ENCODE peak calls at places on chromosomes 3 and 15, in five cellular contexts. Q is PC-9, S is SK-N-SH, O is lower lobe of right lung, E is endodermal cell. P is an unnamed sample.

GRCh38 chr3:57004154-57004730 is 56.2 kb upstream of the SPATA12 start:
- DNase-seq in S (peak; percentile 51), E (no peak), Q (no peak), O (peak; percentile 28), P (peak; percentile 74)

GRCh38 chr3:61562810-61563613 is 1.6 kb downstream of the PTPRG start:
- DNase-seq in O (peak; percentile 50), S (peak; percentile 60), E (peak; percentile 79), Q (no peak), P (no peak)

GRCh38 chr15:78811124-78811824 is at the start of gene ADAMTS7:
- DNase-seq in E (peak; percentile 94), O (peak; percentile 76), S (peak; percentile 99), Q (peak; percentile 64), P (peak; percentile 19)

GRCh38 chr3:174986685-174987084 is 127.6 kb downstream of the NAALADL2 start:
- DNase-seq in E (no peak), S (no peak), Q (no peak), O (no peak), P (no peak)

GRCh38 chr3:5197022-5197421 is 9.5 kb downstream of the EDEM1 start:
- DNase-seq in O (no peak), S (no peak), Q (no peak), E (no peak), P (peak; percentile 69)

GRCh38 chr3:17330660-17331059 is 411.8 kb downstream of the TBC1D5 start:
- DNase-seq in Q (no peak), O (no peak), S (no peak), E (no peak), P (no peak)

GRCh38 chr15:51371271-51371670 is 29.8 kb downstream of the GLDN start:
- DNase-seq in Q (no peak), O (no peak), E (no peak), S (no peak), P (no peak)

GRCh38 chr15:51620647-51621046 is 1.9 kb downstream of the DMXL2 start:
- DNase-seq in O (no peak), S (no peak), E (no peak), Q (no peak), P (no peak)

GRCh38 chr3:43870110-43870509 is 179.4 kb downstream of the ABHD5 start:
- DNase-seq in O (no peak), E (peak; percentile 70), S (no peak), Q (peak; percentile 64), P (no peak)

GRCh38 chr3:45153658-45154437 is 7.7 kb upstream of the CDCP1 start:
- DNase-seq in Q (no peak), S (no peak), E (no peak), O (no peak), P (peak; percentile 34)

GRCh38 chr3:9183011-9183410 is 66.4 kb downstream of the SRGAP3 start:
- DNase-seq in S (no peak), Q (no peak), E (no peak), O (no peak), P (no peak)

GRCh38 chr3:31472479-31473390 is 60.0 kb upstream of the STT3B start:
- DNase-seq in Q (no peak), O (no peak), E (no peak), S (no peak), P (peak; percentile 48)

GRCh38 chr3:16658004-16658932 is 53.0 kb upstream of the DAZL start:
- DNase-seq in O (no peak), S (peak; percentile 11), Q (no peak), E (peak; percentile 84), P (no peak)

GRCh38 chr15:67119238-67119846 is 53.9 kb downstream of the SMAD3 start:
- DNase-seq in O (no peak), E (no peak), S (no peak), Q (no peak), P (no peak)

GRCh38 chr15:67120009-67120838 is 54.8 kb downstream of the SMAD3 start:
- DNase-seq in S (no peak), O (no peak), E (no peak), Q (no peak), P (no peak)

GRCh38 chr15:67124111-67124510 is 58.7 kb downstream of the SMAD3 start:
- DNase-seq in E (no peak), Q (no peak), S (no peak), O (no peak), P (no peak)

GRCh38 chr15:67120839-67121540 is 55.6 kb downstream of the SMAD3 start:
- DNase-seq in E (no peak), O (peak; percentile 89), S (peak; percentile 74), Q (peak; percentile 56), P (peak; percentile 51)

DNA sequence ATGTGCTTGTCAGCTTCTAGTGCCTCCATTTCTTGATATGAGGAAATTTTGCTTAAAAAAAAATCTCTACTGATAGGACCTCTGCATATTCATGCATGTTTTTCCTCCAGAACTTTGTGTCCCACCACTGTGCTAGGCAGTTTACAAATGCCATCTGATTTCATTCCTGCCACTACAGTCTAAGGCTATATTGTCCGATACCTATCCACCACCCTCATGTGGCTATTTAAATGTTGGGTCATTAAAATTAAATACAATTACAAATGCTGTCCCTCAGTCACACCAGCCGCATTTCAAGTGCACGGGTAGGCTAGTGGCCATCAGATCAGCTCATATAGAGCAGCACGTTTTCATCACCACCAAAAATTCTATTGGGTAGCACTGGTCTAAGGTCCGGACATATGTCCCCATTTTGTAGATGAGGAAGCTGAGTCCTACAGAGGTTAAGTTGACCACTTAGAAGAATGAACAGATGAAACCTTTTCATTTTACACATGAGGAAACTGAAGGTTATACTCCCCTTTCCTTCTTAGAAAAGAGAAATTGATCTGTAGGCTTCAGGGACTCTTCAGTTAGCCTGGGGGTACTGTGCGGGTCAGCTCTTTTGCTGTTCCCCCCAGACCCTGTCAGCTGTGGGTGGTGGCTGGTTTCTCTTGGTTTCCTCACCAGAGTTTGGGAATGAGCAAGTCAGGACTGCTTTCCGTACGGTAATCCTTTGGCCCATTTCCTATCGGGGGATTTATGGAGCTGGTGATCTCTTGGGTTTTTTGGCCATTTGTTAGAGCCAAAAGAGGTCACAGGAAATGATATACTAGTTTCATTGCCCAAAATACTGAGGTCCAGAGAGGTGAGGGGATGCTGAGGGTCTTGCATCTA is 56.6 kb downstream of the SMAD3 start:
- DNase-seq in E (no peak), Q (no peak), S (no peak), O (no peak), P (no peak)
- H3K4me1 ChIP-seq in E (peaks cover 19% of the 10 kb centered on the region), Q (peaks cover 76% of the 10 kb centered on the region), S (peaks cover 22% of the 10 kb centered on the region), O (peaks cover 73% of the 10 kb centered on the region), P (peaks cover 70% of the 10 kb centered on the region)

GRCh38 chr3:157700405-157700804 is 197.2 kb upstream of the VEPH1 start:
- DNase-seq in E (no peak), S (no peak), O (no peak), Q (no peak), P (no peak)
- TF ChIP-seq CTCF in E (peak; percentile 68), S (peak; percentile 15), O (no peak), Q (no peak), P (no peak)

GRCh38 chr3:72446406-72447058 is 401.7 kb downstream of the SHQ1 start:
- DNase-seq in Q (no peak), S (no peak), E (peak; percentile 76), O (no peak), P (peak; percentile 42)
- H3K27ac ChIP-seq in Q (peak within 1 kb of the TSS; percentile 61), S (peak within 1 kb of the TSS; percentile 70), E (peak within 1 kb of the TSS; percentile 92), O (peak within 1 kb of the TSS; percentile 87), P (peak within 1 kb of the TSS; percentile 81)

GRCh38 chr3:13235079-13235478 is 161.8 kb upstream of the IQSEC1 start:
- DNase-seq in Q (peak; percentile 36), O (no peak), S (peak; percentile 26), E (no peak), P (no peak)
- H3K4me1 ChIP-seq in Q (peaks cover 14% of the 10 kb centered on the region), O (peaks cover 10% of the 10 kb centered on the region), S (no peaks in the 10 kb centered on the region), E (no peaks in the 10 kb centered on the region), P (no peaks in the 10 kb centered on the region)

P was measured in foreskin keratinocyte.